ENCODE peak calls at places on chromosomes 12 and 14, in four cellular contexts. U, P, K and A are unnamed samples.

GRCh38 chr12:29317556-29318363 is 63.2 kb downstream of the ERGIC2 start:
- DNase-seq in K (no peak), U (peak), P (peak), A (no peak)

GRCh38 chr14:99273025-99273723 is 1.2 kb upstream of the BCL11B start:
- DNase-seq in K (no peak), P (peak), U (no peak), A (no peak)

GRCh38 chr12:10669533-10669932 is 4.3 kb downstream of the STYK1 start:
- DNase-seq in P (no peak), U (no peak), K (no peak), A (no peak)

GRCh38 chr14:100712490-100712889 is 14.2 kb upstream of the DLK1 start:
- DNase-seq in U (no peak), K (no peak), P (peak), A (no peak)

GRCh38 chr12:132204064-132204821 is 60.0 kb downstream of the NOC4L start:
- DNase-seq in U (no peak), K (no peak), P (no peak), A (no peak)

GRCh38 chr12:5222729-5223128 is 179.1 kb downstream of the KCNA5 start:
- DNase-seq in P (no peak), U (no peak), K (no peak), A (no peak)

GRCh38 chr12:10190558-10191388 is 11.9 kb downstream of the TMEM52B start:
- DNase-seq in K (no peak), U (peak), P (peak), A (peak)

GRCh38 chr14:29892327-29892726 is 35.3 kb downstream of the PRKD1 start:
- DNase-seq in U (no peak), K (no peak), P (no peak), A (no peak)

GRCh38 chr12:115433014-115433634 is 749.1 kb upstream of the TBX3 start:
- DNase-seq in K (no peak), P (no peak), U (no peak), A (no peak)

GRCh38 chr14:100770605-100771120 is 44.0 kb downstream of the DLK1 start:
- DNase-seq in P (no peak), K (no peak), U (no peak), A (no peak)

GRCh38 chr14:85421166-85421877 is 108.6 kb upstream of the FLRT2 start:
- DNase-seq in U (no peak), P (no peak), K (no peak), A (no peak)

GRCh38 chr12:127107744-127108143 is 1159.2 kb upstream of the TMEM132C start:
- DNase-seq in P (no peak), U (no peak), K (no peak), A (no peak)

GRCh38 chr12:8554451-8555195 is 13.9 kb upstream of the CLEC4E start:
- DNase-seq in P (no peak), K (no peak), U (no peak), A (no peak)

GRCh38 chr12:127038152-127038551 is 1228.8 kb upstream of the TMEM132C start:
- DNase-seq in K (no peak), P (no peak), U (no peak), A (no peak)

GRCh38 chr12:78403136-78403535 is 461.4 kb upstream of the SYT1 start:
- DNase-seq in K (no peak), P (no peak), U (no peak), A (no peak)

GRCh38 chr14:102770147-102770909 is 6.9 kb upstream of the TRAF3 start:
- DNase-seq in K (no peak), U (no peak), P (no peak), A (no peak)

GRCh38 chr14:100864960-100865681 is 38.4 kb downstream of the RTL1 start:
- DNase-seq in K (no peak), U (no peak), P (no peak), A (peak)

GRCh38 chr14:50619569-50620141 is 48.5 kb downstream of the SAV1 start:
- DNase-seq in K (no peak), U (no peak), P (no peak), A (no peak)

GRCh38 chr14:71166434-71166833 is 259.2 kb downstream of the PCNX1 start:
- DNase-seq in K (no peak), U (no peak), P (no peak), A (no peak)

GRCh38 chr12:132152411-132152821 is 8.2 kb downstream of the NOC4L start:
- DNase-seq in K (no peak), P (no peak), U (no peak), A (no peak)

GRCh38 chr12:59121466-59121865 is 201.2 kb upstream of the LRIG3 start:
- DNase-seq in K (no peak), U (no peak), P (no peak), A (no peak)

GRCh38 chr14:81401420-81402122 is 1.4 kb upstream of the STON2 start:
- DNase-seq in P (no peak), U (no peak), K (no peak), A (no peak)

GRCh38 chr12:83018063-83018462 is 331.4 kb downstream of the TMTC2 start:
- DNase-seq in K (no peak), U (no peak), P (no peak), A (no peak)

GRCh38 chr12:6059860-6060565 is 64.5 kb downstream of the VWF start:
- DNase-seq in K (no peak), U (no peak), P (no peak), A (no peak)

GRCh38 chr12:99027491-99027890 is 382.4 kb downstream of the APAF1 start:
- DNase-seq in U (no peak), K (no peak), P (no peak), A (no peak)

GRCh38 chr14:92630367-92630766 is 116.8 kb downstream of the RIN3 start:
- DNase-seq in K (no peak), P (no peak), U (no peak), A (no peak)

GRCh38 chr12:127823801-127824200 is 443.2 kb upstream of the TMEM132C start:
- DNase-seq in K (no peak), P (no peak), U (no peak), A (no peak)

GRCh38 chr12:67256649-67257048 is 12.5 kb upstream of the CAND1 start:
- DNase-seq in P (no peak), U (no peak), K (no peak), A (no peak)

GRCh38 chr14:39015360-39015961 is 87.6 kb downstream of the SEC23A start:
- DNase-seq in K (no peak), U (no peak), P (no peak), A (no peak)

GRCh38 chr14:31877333-31877798 is 199.7 kb upstream of the ARHGAP5 start:
- DNase-seq in P (no peak), K (no peak), U (no peak), A (no peak)

GRCh38 chr12:101875112-101875961 is 2.0 kb upstream of the DRAM1 start:
- DNase-seq in P (no peak), K (no peak), U (no peak), A (no peak)

DNA sequence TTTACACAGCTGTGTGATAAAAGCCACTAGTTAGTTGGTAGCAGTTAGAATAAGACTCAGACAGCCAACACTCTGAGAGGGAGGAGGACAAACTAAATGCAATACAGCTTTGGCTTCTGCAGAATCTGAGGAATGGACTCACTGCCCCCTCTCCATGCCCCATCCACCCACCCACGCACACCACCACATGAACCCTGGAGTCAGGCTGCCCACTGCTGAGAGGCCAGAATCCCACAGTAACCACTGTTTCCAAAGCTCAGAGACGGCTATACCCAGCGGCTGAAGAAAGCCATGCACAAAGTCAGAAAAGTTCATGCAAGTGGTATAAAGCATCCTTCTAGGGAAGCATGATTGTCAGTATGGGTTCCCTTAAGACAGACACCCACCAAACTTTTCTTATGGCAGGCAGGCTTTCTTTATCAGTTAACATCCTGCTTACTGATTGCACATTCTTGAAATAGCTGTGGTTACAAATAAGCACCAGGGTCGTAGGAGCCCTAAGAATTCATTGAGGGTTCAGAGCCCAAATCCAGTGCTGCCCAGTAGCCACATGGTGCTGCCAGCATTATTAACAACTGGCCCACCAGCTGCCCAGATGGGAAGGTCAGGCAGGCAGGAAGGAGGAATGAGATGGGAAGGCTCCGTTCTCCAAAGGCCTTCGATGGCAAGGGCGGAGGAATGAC is 61.5 kb downstream of the NT5DC3 start:
- DNase-seq in U (no peak), P (no peak), K (no peak), A (no peak)
- H3K27ac ChIP-seq in U (no peak), P (no peak), K (no peak), A (no peak)

DNA sequence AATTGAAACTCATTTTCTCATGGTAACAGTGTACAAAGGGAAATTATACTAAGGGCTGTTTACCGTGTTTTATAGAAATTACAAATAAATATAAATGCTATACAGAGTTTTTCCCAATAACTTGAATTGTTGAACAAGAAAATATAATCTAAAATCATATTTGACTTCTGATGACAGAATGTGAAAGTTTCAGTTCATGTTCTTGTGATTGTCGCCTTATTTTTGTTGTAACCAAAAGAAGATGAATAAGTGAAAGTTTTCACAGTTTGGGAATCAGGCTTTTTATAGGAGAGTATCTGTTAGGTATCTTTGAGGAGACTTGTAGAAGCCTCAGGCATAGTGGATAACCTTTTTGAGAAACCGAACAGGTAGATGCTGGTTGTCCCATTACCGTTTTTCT is 28.1 kb downstream of the ANO6 start:
- DNase-seq in K (no peak), U (no peak), P (no peak), A (no peak)
- H3K27ac ChIP-seq in K (no peak), U (peak), P (peak), A (peak)

DNA sequence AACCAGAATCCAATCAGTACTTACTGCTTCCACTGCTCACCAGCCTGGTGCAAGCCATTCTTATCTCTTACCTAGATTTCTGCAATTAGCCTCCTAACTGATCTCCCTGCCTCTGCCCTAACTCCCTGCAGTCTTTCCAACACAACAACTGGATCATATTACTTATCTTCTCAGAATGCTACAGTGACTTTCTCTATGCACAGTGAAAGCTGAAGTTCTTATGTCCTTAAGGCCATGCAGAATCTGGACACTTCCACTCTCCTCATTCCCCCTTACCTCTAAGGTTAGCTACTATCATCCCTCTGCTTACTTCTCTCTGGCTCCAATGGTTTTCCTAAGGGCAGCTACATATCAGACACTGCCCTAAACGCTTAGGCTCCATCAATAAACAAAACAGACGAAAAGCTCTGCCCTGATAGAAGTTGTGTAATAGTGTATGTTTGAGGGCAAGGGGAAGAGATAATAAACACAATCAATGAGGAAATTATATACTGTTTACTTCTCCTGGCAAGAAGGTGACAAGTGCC is 4.0 kb downstream of the KTN1 start:
- DNase-seq in K (no peak), P (no peak), U (no peak), A (no peak)
- H3K27ac ChIP-seq in K (no peak), P (no peak), U (no peak), A (no peak)

GRCh38 chr12:64169999-64170398 is 52.1 kb downstream of the KICS2 start:
- DNase-seq in U (no peak), P (no peak), K (no peak), A (no peak)
- H3K27ac ChIP-seq in U (no peak), P (no peak), K (no peak), A (no peak)

GRCh38 chr12:64998327-64999156 is 122.6 kb downstream of the WIF1 start:
- DNase-seq in K (no peak), P (no peak), U (no peak), A (no peak)
- H3K27ac ChIP-seq in K (no peak), P (no peak), U (no peak), A (no peak)

DNA sequence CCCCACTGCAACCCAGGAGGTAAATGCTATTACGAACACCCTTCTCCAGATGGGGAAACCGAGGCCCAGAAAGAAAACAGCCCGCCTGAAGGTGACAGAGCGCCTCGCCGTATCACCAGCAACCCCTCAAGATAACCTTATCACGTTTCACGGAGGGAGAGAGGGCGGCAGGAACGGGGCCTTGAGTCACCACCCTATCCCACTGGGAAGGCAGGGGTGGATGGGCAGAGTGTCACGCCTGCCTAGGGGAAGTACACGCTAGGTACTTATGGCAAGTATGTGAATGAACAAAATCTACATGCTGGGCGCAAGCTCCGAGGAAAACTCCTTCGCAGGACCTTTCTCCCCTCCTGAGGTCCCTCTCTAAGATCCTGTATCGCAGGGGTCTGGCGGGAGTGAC is 17.8 kb downstream of the NCOR2 start:
- DNase-seq in K (no peak), P (no peak), U (no peak), A (no peak)
- H3K27ac ChIP-seq in K (no peak), P (peak), U (peak), A (peak)

GRCh38 chr12:47878918-47879481 is 25.8 kb downstream of the VDR start:
- DNase-seq in U (no peak), K (no peak), P (no peak), A (no peak)

GRCh38 chr12:47877081-47877480 is 27.7 kb downstream of the VDR start:
- DNase-seq in U (no peak), K (no peak), P (no peak), A (no peak)

GRCh38 chr12:47876404-47876960 is 28.3 kb downstream of the VDR start:
- DNase-seq in P (no peak), U (no peak), K (no peak), A (no peak)

GRCh38 chr12:47881041-47881440 is 23.8 kb downstream of the VDR start:
- DNase-seq in U (no peak), P (no peak), K (no peak), A (no peak)

DNA sequence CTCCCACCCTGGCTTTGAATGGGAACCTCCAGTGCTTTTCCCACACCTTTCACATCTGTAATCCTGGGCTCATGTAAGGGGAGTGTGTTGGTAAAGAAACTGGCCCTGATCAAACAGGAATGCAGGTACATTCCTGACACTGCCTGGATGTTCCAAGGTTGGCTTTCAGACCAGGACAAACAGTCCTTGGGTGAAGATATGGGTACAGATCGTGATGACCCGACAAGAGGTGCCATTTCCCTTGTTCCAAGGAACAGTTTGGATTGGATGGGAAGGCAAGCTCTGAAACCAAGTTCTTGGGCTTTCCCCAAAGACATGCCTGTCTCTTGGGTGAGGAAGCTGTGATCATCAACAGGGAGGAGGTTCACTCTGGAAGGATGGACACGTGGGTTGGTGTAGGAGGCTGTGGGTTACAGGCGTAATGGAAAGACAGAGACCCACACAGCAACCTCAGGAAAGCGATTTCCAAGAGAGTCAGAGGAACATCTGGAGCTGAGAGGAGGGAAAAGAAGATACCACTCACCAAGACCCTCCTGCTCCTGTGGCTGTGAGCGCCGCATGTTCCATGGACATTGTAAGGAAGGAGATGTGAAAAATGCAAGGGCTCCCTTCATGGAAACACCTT is 26.4 kb downstream of the VDR start:
- DNase-seq in P (no peak), K (no peak), U (no peak), A (no peak)
- H3K27ac ChIP-seq in P (no peak), K (no peak), U (no peak), A (no peak)

DNA sequence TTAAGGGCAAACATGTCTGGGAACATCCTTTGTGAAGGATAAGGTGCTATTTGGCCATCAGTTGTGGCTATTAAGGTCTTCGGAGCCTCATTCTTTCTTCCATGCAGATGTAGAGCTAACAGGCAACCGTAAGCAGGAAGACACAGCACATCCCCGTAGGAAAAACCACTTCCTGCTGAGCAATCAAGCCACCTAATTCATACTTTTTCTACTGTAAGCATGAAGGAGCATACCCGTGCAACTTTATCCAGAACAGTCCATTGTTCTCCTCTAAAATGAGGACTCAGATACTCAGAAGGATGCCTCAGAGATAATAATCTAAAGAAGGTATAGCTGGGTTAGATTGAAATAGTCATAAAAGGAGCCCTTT is 232.0 kb downstream of the PPM1H start:
- DNase-seq in U (no peak), K (no peak), P (no peak), A (no peak)
- H3K27ac ChIP-seq in U (peak), K (no peak), P (peak), A (peak)

GRCh38 chr12:38817942-38818341 is 87.4 kb downstream of the CPNE8 start:
- DNase-seq in P (no peak), U (no peak), K (no peak), A (no peak)

GRCh38 chr12:38823314-38823713 is 82.1 kb downstream of the CPNE8 start:
- DNase-seq in U (no peak), K (no peak), P (no peak), A (no peak)

GRCh38 chr12:38823743-38824142 is 81.6 kb downstream of the CPNE8 start:
- DNase-seq in P (no peak), U (no peak), K (no peak), A (no peak)
- H3K27ac ChIP-seq in P (no peak), U (no peak), K (no peak), A (no peak)